ENCODE peak calls at places on chromosome 20, in eight cellular contexts. R is mucosa of gallbladder; T is cardiac fibroblast; H is Right ventricle myocardium superior; U is activated CD4-positive, CD25-positive, alpha-beta regulatory T cell; A is kidney tubule cell; I is activated T-helper 1 cell treated with Interleukin-2 at 50 U/mL for 16 hours; Y is GM04504. Q is an unnamed sample.

GRCh38 chr20:53321596-53321995 is 272.0 kb downstream of the ZNF217 start:
- DNase-seq in I (no peak), Y (no peak), T (no peak), H (no peak), A (no peak), U (no peak), R (no peak), Q (no peak)

GRCh38 chr20:34540596-34541263 is 17.8 kb upstream of the MAP1LC3A start:
- DNase-seq in Y (no peak), A (no peak), U (no peak), H (peak), R (no peak), T (no peak), I (no peak), Q (no peak)

GRCh38 chr20:41167481-41168253 is 30.3 kb downstream of the PLCG1 start:
- DNase-seq in A (no peak), Y (no peak), T (no peak), R (no peak), U (no peak), I (no peak), H (no peak), Q (no peak)

GRCh38 chr20:51569815-51570741 is 27.6 kb upstream of the NFATC2 start:
- DNase-seq in H (no peak), R (no peak), I (no peak), A (no peak), Y (no peak), U (no peak), T (peak), Q (no peak)

GRCh38 chr20:50129662-50130345 is 16.9 kb upstream of the UBE2V1 start:
- DNase-seq in U (no peak), I (no peak), A (no peak), T (no peak), Y (no peak), R (no peak), H (no peak), Q (no peak)

GRCh38 chr20:32780749-32781402 is 18.7 kb downstream of the DNMT3B start:
- DNase-seq in R (no peak), H (no peak), Y (no peak), A (no peak), U (no peak), T (no peak), I (no peak), Q (no peak)

GRCh38 chr20:4272225-4272624 is 256.9 kb upstream of the RNF24 start:
- DNase-seq in R (no peak), I (no peak), Y (no peak), T (peak), A (no peak), U (no peak), H (no peak), Q (no peak)

GRCh38 chr20:18971574-18971973 is 158.0 kb downstream of the SCP2D1 start:
- DNase-seq in Y (no peak), R (no peak), H (no peak), U (no peak), T (no peak), I (no peak), A (no peak), Q (no peak)

GRCh38 chr20:31712564-31713311 is 9.9 kb downstream of the BCL2L1 start:
- DNase-seq in R (peak), T (peak), U (no peak), H (peak), A (peak), Y (peak), I (no peak), Q (peak)

GRCh38 chr20:45311589-45312211 is 3.6 kb upstream of the MATN4 start:
- DNase-seq in U (peak), I (peak), Y (no peak), R (peak), A (peak), T (peak), H (peak), Q (no peak)

GRCh38 chr20:13717631-13718044 is 67.1 kb downstream of the ESF1 start:
- DNase-seq in T (no peak), I (no peak), A (no peak), R (no peak), Y (no peak), U (no peak), H (no peak), Q (no peak)

GRCh38 chr20:37209661-37210314 is 30.4 kb upstream of the MROH8 start:
- DNase-seq in A (peak), Y (no peak), U (no peak), H (no peak), T (no peak), R (no peak), I (no peak), Q (no peak)

GRCh38 chr20:48615871-48616270 is 211.9 kb downstream of the PREX1 start:
- DNase-seq in Y (no peak), R (no peak), H (no peak), A (no peak), T (no peak), U (no peak), I (no peak), Q (no peak)

GRCh38 chr20:16518068-16518783 is 55.0 kb downstream of the KIF16B start:
- DNase-seq in A (peak), Y (no peak), T (peak), R (peak), I (no peak), H (no peak), U (no peak), Q (no peak)

GRCh38 chr20:8073024-8073832 is 53.7 kb upstream of the TMX4 start:
- DNase-seq in R (no peak), A (peak), H (no peak), I (no peak), Y (peak), U (no peak), T (peak), Q (no peak)

GRCh38 chr20:50399003-50399916 is 110.9 kb upstream of the PTPN1 start:
- DNase-seq in T (no peak), I (no peak), Y (no peak), H (peak), R (peak), A (no peak), U (no peak), Q (no peak)

GRCh38 chr20:50073500-50073899 is 39.5 kb downstream of the UBE2V1 start:
- DNase-seq in U (no peak), R (no peak), H (no peak), A (no peak), I (no peak), T (no peak), Y (no peak), Q (no peak)

Q was measured in HS-27A.